ENCODE peak calls at places on chromosomes 6 and 20, in eight cellular contexts. Z is A549; M is PC-9; P is ovary; Q is Peyer's patch; F is psoas muscle; S is CD8-positive, alpha-beta T cell; C is tibial nerve. N is an unnamed sample. For H3K9me3 and H3K4me1, the result is how much of the 10 kb centered on the place peaks cover.

GRCh38 chr6:25122622-25123237 is 156.4 kb upstream of the CARMIL1 start:
- DNase-seq in Z (no peak), M (no peak), P (no peak), Q (no peak), F (no peak), S (no peak), C (no peak), N (no peak)

GRCh38 chr20:542777-543368 is 717 bp downstream of the CSNK2A1 start:
- DNase-seq in Z (peak), M (no peak), P (no peak), Q (peak), F (no peak), S (peak), C (no peak), N (peak)

GRCh38 chr6:84486526-84486925 is 259.1 kb upstream of the CEP162 start:
- DNase-seq in Z (no peak), M (no peak), P (no peak), Q (no peak), F (no peak), S (no peak), C (no peak), N (no peak)

GRCh38 chr6:19851273-19852089 is 14.3 kb downstream of the ID4 start:
- DNase-seq in Z (peak), M (peak), P (no peak), Q (peak), F (no peak), S (no peak), C (peak), N (no peak)

GRCh38 chr20:43584448-43585138 is 6.1 kb upstream of the IFT52 start:
- DNase-seq in Z (no peak), M (peak), P (no peak), Q (no peak), F (no peak), S (no peak), C (no peak), N (no peak)

GRCh38 chr6:106591111-106591825 is 38.0 kb downstream of the RTN4IP1 start:
- DNase-seq in Z (no peak), M (peak), P (no peak), Q (no peak), F (peak), S (no peak), C (no peak), N (no peak)

GRCh38 chr6:157999100-158000051 is 17.7 kb downstream of the SYNJ2 start:
- DNase-seq in Z (no peak), M (no peak), P (no peak), Q (no peak), F (no peak), S (no peak), C (no peak), N (no peak)

GRCh38 chr6:37056439-37057127 is 51.1 kb downstream of the FGD2 start:
- DNase-seq in Z (peak), M (peak), P (no peak), Q (no peak), F (no peak), S (no peak), C (no peak), N (peak)

GRCh38 chr20:17940447-17940971 is 28.1 kb downstream of the SNX5 start:
- DNase-seq in Z (no peak), M (no peak), P (peak), Q (no peak), F (no peak), S (no peak), C (no peak), N (no peak)

GRCh38 chr20:23299673-23300050 is 50.9 kb upstream of the NXT1 start:
- DNase-seq in Z (no peak), M (no peak), P (no peak), Q (no peak), F (no peak), S (no peak), C (no peak), N (no peak)

GRCh38 chr6:138031850-138032249 is 75.4 kb downstream of the PERP start:
- DNase-seq in Z (no peak), M (no peak), P (no peak), Q (no peak), F (no peak), S (no peak), C (no peak), N (no peak)

GRCh38 chr20:63093966-63094766 is 87.4 kb upstream of the BHLHE23 start:
- DNase-seq in Z (no peak), M (no peak), P (no peak), Q (peak), F (no peak), S (no peak), C (no peak), N (peak)

GRCh38 chr20:52105573-52106422 is 85.8 kb downstream of the ZFP64 start:
- DNase-seq in Z (peak), M (peak), P (no peak), Q (no peak), F (no peak), S (no peak), C (no peak), N (peak)

GRCh38 chr20:16771204-16771603 is 23.0 kb downstream of the OTOR start:
- DNase-seq in Z (no peak), M (no peak), P (no peak), Q (no peak), F (no peak), S (no peak), C (no peak), N (no peak)

GRCh38 chr6:20691185-20691584 is 156.9 kb downstream of the CDKAL1 start:
- DNase-seq in Z (no peak), M (no peak), P (no peak), Q (no peak), F (no peak), S (no peak), C (no peak), N (no peak)

GRCh38 chr20:56469077-56469449 is 636 bp downstream of the RTF2 start:
- DNase-seq in Z (no peak), M (no peak), P (no peak), Q (no peak), F (no peak), S (no peak), C (no peak), N (no peak)

DNA sequence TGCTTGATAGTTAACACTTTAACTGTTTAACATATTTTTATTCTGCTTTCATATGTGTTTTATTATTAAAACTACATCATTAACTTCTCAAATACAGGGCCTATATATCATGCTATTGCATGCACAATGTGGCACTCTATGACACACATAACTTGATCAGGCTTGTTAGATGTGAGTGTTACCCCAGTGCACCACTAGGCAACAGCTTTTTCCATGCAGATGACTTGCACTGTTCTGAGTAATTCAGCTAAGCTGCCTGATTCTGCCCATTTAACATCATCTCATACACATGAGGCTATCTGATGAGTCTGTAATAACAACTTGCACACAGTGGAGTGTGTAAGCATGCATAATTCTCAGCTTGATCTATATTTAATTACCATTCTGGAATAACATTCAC is 83.0 kb downstream of the GRM1 start:
- DNase-seq in Z (no peak), M (no peak), P (no peak), Q (no peak), F (no peak), S (no peak), C (no peak), N (no peak)
- TF ChIP-seq CTCF in Z (no peak), M (no peak), P (no peak), Q (no peak), F (no peak), S (no peak), C (no peak), N (no peak)

GRCh38 chr6:167399051-167399387 is 74.1 kb downstream of the TTLL2 start:
- DNase-seq in Z (no peak), M (no peak), P (no peak), Q (no peak), F (no peak), S (no peak), C (no peak), N (no peak)
- H3K9me3 ChIP-seq in Z (under half), M (under half), P (under half), Q (under half), F (under half), S (under half), C (under half), N (under half)

GRCh38 chr20:58542411-58543095 is 27.4 kb upstream of the APCDD1L start:
- DNase-seq in Z (no peak), M (peak), P (no peak), Q (no peak), F (no peak), S (no peak), C (no peak), N (no peak)

GRCh38 chr20:58545565-58546195 is 30.5 kb upstream of the APCDD1L start:
- DNase-seq in Z (no peak), M (no peak), P (no peak), Q (no peak), F (no peak), S (no peak), C (no peak), N (no peak)

GRCh38 chr20:58544301-58544700 is 29.1 kb upstream of the APCDD1L start:
- DNase-seq in Z (no peak), M (no peak), P (no peak), Q (no peak), F (no peak), S (no peak), C (no peak), N (no peak)

GRCh38 chr20:58544891-58545290 is 29.7 kb upstream of the APCDD1L start:
- DNase-seq in Z (no peak), M (no peak), P (no peak), Q (no peak), F (no peak), S (no peak), C (no peak), N (no peak)

DNA sequence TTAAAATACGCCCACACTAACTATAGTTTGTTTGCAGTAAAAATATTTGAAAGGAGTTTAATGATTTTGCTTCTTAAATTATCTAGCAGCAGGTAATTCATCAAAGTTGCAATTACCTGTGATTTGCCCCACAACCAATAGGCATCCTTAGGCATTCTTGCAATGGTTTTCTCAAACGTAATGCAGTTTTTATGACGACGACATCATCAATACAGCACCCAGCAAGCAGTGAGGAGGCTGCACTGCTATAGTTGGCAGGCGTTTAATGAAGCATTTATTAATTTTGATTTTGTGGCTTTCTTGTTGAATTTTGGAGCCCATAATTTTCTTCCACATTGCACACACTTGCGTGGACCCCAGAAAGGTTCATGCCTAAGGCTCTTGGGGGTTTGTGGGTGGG is 28.1 kb upstream of the APCDD1L start:
- DNase-seq in Z (no peak), M (no peak), P (no peak), Q (no peak), F (no peak), S (no peak), C (no peak), N (no peak)
- H3K4me1 ChIP-seq in Z (under half), M (under half), P (under half), Q (under half), F (under half), S (under half), C (under half), N (under half)

GRCh38 chr6:7087066-7087465 is 20.7 kb upstream of the RREB1 start:
- DNase-seq in Z (no peak), M (no peak), P (no peak), Q (no peak), F (no peak), S (no peak), C (no peak), N (peak)
- TF ChIP-seq CTCF in Z (no peak), M (no peak), P (no peak), Q (no peak), F (no peak), S (no peak), C (peak), N (no peak)

DNA sequence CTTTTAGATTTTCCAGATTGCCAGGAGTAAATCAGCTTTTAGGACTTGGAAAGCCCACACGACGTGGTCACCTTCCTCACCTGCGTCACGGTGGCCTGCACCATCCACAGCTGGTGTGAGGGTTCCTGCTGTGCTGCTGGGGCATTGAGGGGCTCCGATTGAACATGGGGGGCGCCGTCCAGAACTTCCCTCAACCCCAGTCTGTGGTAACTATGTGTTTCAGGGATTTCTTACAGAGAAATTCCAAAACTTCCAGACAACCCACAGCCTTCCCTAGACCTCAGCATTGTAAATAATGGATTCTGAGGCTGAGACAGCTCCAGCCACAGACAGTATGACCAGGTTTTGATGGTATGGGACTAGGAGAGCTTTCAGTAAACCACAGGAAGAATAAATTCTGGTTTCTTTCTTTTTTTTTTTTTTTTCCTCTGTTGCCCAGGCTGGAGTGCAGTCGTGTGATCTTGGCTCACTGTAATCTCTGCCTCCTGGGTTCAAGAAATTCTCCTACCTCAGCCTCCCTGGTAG is 46.7 kb upstream of the IRF4 start:
- DNase-seq in Z (no peak), M (no peak), P (no peak), Q (no peak), F (no peak), S (no peak), C (no peak), N (no peak)
- H3K9me3 ChIP-seq in Z (under half), M (under half), P (under half), Q (under half), F (under half), S (under half), C (under half), N (under half)

GRCh38 chr6:151292974-151293373 is 53.2 kb downstream of the AKAP12 start:
- DNase-seq in Z (no peak), M (no peak), P (no peak), Q (no peak), F (no peak), S (no peak), C (no peak), N (no peak)
- H3K4me1 ChIP-seq in Z (under half), M (under half), P (under half), Q (under half), F (under half), S (under half), C (under half), N (under half)

N was measured in mucosa of descending colon.